ENCODE peak calls at places on chromosomes 12 and 14, in five cellular contexts. One of them, this sample, is unnamed.

GRCh38 chr12:54428050-54429013 is 9.3 kb upstream of the ITGA5 start:
- DNase-seq in GM12878: no peak
- DNase-seq in HepG2: no peak
- DNase-seq in H1: no peak
- DNase-seq in K562: peak
- DNase-seq in this sample: no peak

GRCh38 chr14:39025810-39026627 is 77.0 kb downstream of the SEC23A start:
- DNase-seq in H1: no peak
- DNase-seq in GM12878: no peak
- DNase-seq in HepG2: peak
- DNase-seq in K562: no peak
- DNase-seq in this sample: no peak

GRCh38 chr12:120388711-120389431 is 19.9 kb upstream of the MSI1 start:
- DNase-seq in HepG2: no peak
- DNase-seq in K562: no peak
- DNase-seq in H1: peak
- DNase-seq in GM12878: no peak
- DNase-seq in this sample: no peak

GRCh38 chr14:76924363-76925151 is 98.3 kb downstream of the LRRC74A start:
- DNase-seq in H1: peak
- DNase-seq in GM12878: no peak
- DNase-seq in K562: peak
- DNase-seq in HepG2: peak
- DNase-seq in this sample: no peak

GRCh38 chr14:33986804-33987203 is 35.9 kb upstream of the EGLN3 start:
- DNase-seq in H1: no peak
- DNase-seq in HepG2: no peak
- DNase-seq in K562: no peak
- DNase-seq in GM12878: no peak
- DNase-seq in this sample: peak

GRCh38 chr12:43637116-43637515 is 85.1 kb upstream of the ADAMTS20 start:
- DNase-seq in GM12878: no peak
- DNase-seq in HepG2: no peak
- DNase-seq in K562: no peak
- DNase-seq in H1: no peak
- DNase-seq in this sample: no peak

GRCh38 chr12:56591111-56591510 is 39.0 kb downstream of the BAZ2A start:
- DNase-seq in H1: no peak
- DNase-seq in HepG2: no peak
- DNase-seq in K562: no peak
- DNase-seq in GM12878: no peak
- DNase-seq in this sample: no peak

GRCh38 chr14:71354142-71354541 is 446.9 kb downstream of the PCNX1 start:
- DNase-seq in GM12878: no peak
- DNase-seq in K562: no peak
- DNase-seq in H1: no peak
- DNase-seq in HepG2: no peak
- DNase-seq in this sample: no peak

GRCh38 chr12:47356129-47356622 is 276.4 kb upstream of the AMIGO2 start:
- DNase-seq in HepG2: no peak
- DNase-seq in K562: no peak
- DNase-seq in H1: no peak
- DNase-seq in GM12878: peak
- DNase-seq in this sample: no peak

GRCh38 chr12:53538209-53538689 is 31.0 kb upstream of the NPFF start:
- DNase-seq in H1: no peak
- DNase-seq in HepG2: peak
- DNase-seq in GM12878: no peak
- DNase-seq in K562: no peak
- DNase-seq in this sample: no peak

GRCh38 chr12:68111995-68112394 is 47.5 kb downstream of the IFNG start:
- DNase-seq in GM12878: no peak
- DNase-seq in K562: no peak
- DNase-seq in H1: no peak
- DNase-seq in HepG2: no peak
- DNase-seq in this sample: no peak

GRCh38 chr14:94145902-94146527 is 16.6 kb upstream of the IFI27L2 start:
- DNase-seq in HepG2: no peak
- DNase-seq in K562: no peak
- DNase-seq in GM12878: no peak
- DNase-seq in H1: no peak
- DNase-seq in this sample: no peak

GRCh38 chr14:69226736-69227135 is 33.2 kb upstream of the GALNT16 start:
- DNase-seq in HepG2: no peak
- DNase-seq in H1: no peak
- DNase-seq in K562: no peak
- DNase-seq in GM12878: no peak
- DNase-seq in this sample: no peak

GRCh38 chr12:55019784-55020183 is at the start of gene NEUROD4:
- DNase-seq in K562: peak
- DNase-seq in GM12878: no peak
- DNase-seq in H1: peak
- DNase-seq in HepG2: peak
- DNase-seq in this sample: peak

GRCh38 chr14:54253195-54253947 is 143.4 kb upstream of the CDKN3 start:
- DNase-seq in H1: no peak
- DNase-seq in GM12878: no peak
- DNase-seq in K562: no peak
- DNase-seq in HepG2: peak
- DNase-seq in this sample: peak

GRCh38 chr14:58736606-58737005 is 98.8 kb downstream of the DACT1 start:
- DNase-seq in K562: no peak
- DNase-seq in H1: no peak
- DNase-seq in GM12878: no peak
- DNase-seq in HepG2: no peak
- DNase-seq in this sample: no peak

GRCh38 chr14:102775855-102776760 is 1.1 kb upstream of the TRAF3 start:
- DNase-seq in HepG2: peak
- DNase-seq in H1: no peak
- DNase-seq in K562: peak
- DNase-seq in GM12878: no peak
- DNase-seq in this sample: no peak

GRCh38 chr12:32708926-32709325 is 29.8 kb downstream of the DNM1L start:
- DNase-seq in H1: no peak
- DNase-seq in K562: no peak
- DNase-seq in HepG2: no peak
- DNase-seq in GM12878: no peak
- DNase-seq in this sample: no peak

GRCh38 chr12:109544955-109545531 is 28.3 kb downstream of the MMAB start:
- DNase-seq in GM12878: no peak
- DNase-seq in K562: no peak
- DNase-seq in H1: no peak
- DNase-seq in HepG2: no peak
- DNase-seq in this sample: no peak

GRCh38 chr12:59780605-59781135 is 184.8 kb downstream of the SLC16A7 start:
- DNase-seq in K562: no peak
- DNase-seq in HepG2: peak
- DNase-seq in H1: no peak
- DNase-seq in GM12878: no peak
- DNase-seq in this sample: peak
- TF ChIP-seq SRF in K562: no peak
- TF ChIP-seq SRF in HepG2: no peak
- TF ChIP-seq SRF in H1: no peak
- TF ChIP-seq SRF in GM12878: no peak
- TF ChIP-seq SRF in this sample: no peak

GRCh38 chr14:88454886-88455285 is 69.4 kb downstream of the SPATA7 start:
- DNase-seq in H1: no peak
- DNase-seq in HepG2: no peak
- DNase-seq in K562: no peak
- DNase-seq in GM12878: no peak
- DNase-seq in this sample: no peak
- TF ChIP-seq SRF in H1: no peak
- TF ChIP-seq SRF in HepG2: no peak
- TF ChIP-seq SRF in K562: no peak
- TF ChIP-seq SRF in GM12878: no peak
- TF ChIP-seq SRF in this sample: no peak

GRCh38 chr12:44976246-44976645 is 74.7 kb downstream of the DBX2 start:
- DNase-seq in K562: no peak
- DNase-seq in H1: no peak
- DNase-seq in HepG2: no peak
- DNase-seq in GM12878: no peak
- DNase-seq in this sample: no peak

GRCh38 chr12:44968960-44969359 is 81.9 kb downstream of the DBX2 start:
- DNase-seq in HepG2: no peak
- DNase-seq in H1: no peak
- DNase-seq in K562: no peak
- DNase-seq in GM12878: no peak
- DNase-seq in this sample: no peak

GRCh38 chr12:44972746-44973421 is 78.0 kb downstream of the DBX2 start:
- DNase-seq in H1: no peak
- DNase-seq in K562: no peak
- DNase-seq in HepG2: peak
- DNase-seq in GM12878: no peak
- DNase-seq in this sample: peak
- TF ChIP-seq SRF in H1: no peak
- TF ChIP-seq SRF in K562: no peak
- TF ChIP-seq SRF in HepG2: no peak
- TF ChIP-seq SRF in GM12878: no peak
- TF ChIP-seq SRF in this sample: no peak

GRCh38 chr12:52201520-52201839 is 9.7 kb upstream of the KRT80 start:
- DNase-seq in HepG2: no peak
- DNase-seq in H1: no peak
- DNase-seq in K562: no peak
- DNase-seq in GM12878: no peak
- DNase-seq in this sample: no peak

GRCh38 chr12:52204931-52205505 is 13.2 kb upstream of the KRT80 start:
- DNase-seq in H1: no peak
- DNase-seq in GM12878: no peak
- DNase-seq in HepG2: no peak
- DNase-seq in K562: no peak
- DNase-seq in this sample: no peak

GRCh38 chr12:52202361-52203078 is 10.7 kb upstream of the KRT80 start:
- DNase-seq in GM12878: no peak
- DNase-seq in HepG2: no peak
- DNase-seq in H1: no peak
- DNase-seq in K562: no peak
- DNase-seq in this sample: no peak

GRCh38 chr12:52204095-52204930 is 12.5 kb upstream of the KRT80 start:
- DNase-seq in K562: no peak
- DNase-seq in H1: no peak
- DNase-seq in HepG2: no peak
- DNase-seq in GM12878: no peak
- DNase-seq in this sample: no peak

GRCh38 chr12:52203126-52203921 is 11.5 kb upstream of the KRT80 start:
- DNase-seq in K562: no peak
- DNase-seq in H1: no peak
- DNase-seq in GM12878: no peak
- DNase-seq in HepG2: peak
- DNase-seq in this sample: peak
- TF ChIP-seq SRF in K562: no peak
- TF ChIP-seq SRF in H1: no peak
- TF ChIP-seq SRF in GM12878: no peak
- TF ChIP-seq SRF in HepG2: no peak
- TF ChIP-seq SRF in this sample: no peak